ENCODE peak calls at places on chromosomes 13 and 19, in six cellular contexts. D is hypothalamus, S is AG10803, V is heart right ventricle, F is AG08395, L is NCI-H1105. M is an unnamed sample.

GRCh38 chr19:19537321-19538048 is 580 bp upstream of the CILP2 start:
- DNase-seq in L (no peak), F (no peak), V (no peak), S (no peak), D (no peak), M (no peak)

GRCh38 chr19:38729653-38730469 is 14.4 kb downstream of the CAPN12 start:
- DNase-seq in F (peak), S (peak), L (peak), V (peak), D (no peak), M (no peak)

GRCh38 chr13:79593611-79594275 is 112.8 kb downstream of the NDFIP2 start:
- DNase-seq in F (peak), L (no peak), D (no peak), S (peak), V (no peak), M (no peak)

GRCh38 chr13:75050419-75051066 is 431.4 kb downstream of the TBC1D4 start:
- DNase-seq in S (peak), L (no peak), V (no peak), F (peak), D (no peak), M (no peak)

GRCh38 chr19:13089857-13090507 is 12.7 kb downstream of the LYL1 start:
- DNase-seq in V (no peak), L (no peak), S (no peak), D (no peak), F (no peak), M (no peak)

GRCh38 chr13:20400774-20401173 is 124.9 kb downstream of the CRYL1 start:
- DNase-seq in L (no peak), S (peak), F (peak), V (no peak), D (no peak), M (no peak)

GRCh38 chr19:46133101-46133627 is 8.7 kb upstream of the IGFL3 start:
- DNase-seq in F (peak), V (no peak), L (peak), S (peak), D (no peak), M (peak)

GRCh38 chr19:43466793-43467192 is 1.4 kb upstream of the LYPD3 start:
- DNase-seq in L (no peak), V (no peak), S (no peak), F (no peak), D (no peak), M (no peak)

GRCh38 chr13:42181381-42181953 is 90.5 kb upstream of the AKAP11 start:
- DNase-seq in D (no peak), V (peak), L (peak), F (no peak), S (peak), M (no peak)

GRCh38 chr19:18388328-18389094 is 2.6 kb downstream of the GDF15 start:
- DNase-seq in V (peak), S (peak), L (peak), F (peak), D (peak), M (peak)

GRCh38 chr13:65959305-65959704 is 1270.8 kb downstream of the PCDH9 start:
- DNase-seq in D (no peak), F (no peak), L (no peak), V (no peak), S (peak), M (no peak)

GRCh38 chr13:74162782-74163181 is 28.6 kb upstream of the KLF12 start:
- DNase-seq in L (no peak), V (no peak), S (no peak), F (no peak), D (no peak), M (no peak)

GRCh38 chr13:106083620-106084350 is 451.7 kb downstream of the EFNB2 start:
- DNase-seq in S (peak), L (no peak), D (no peak), V (no peak), F (peak), M (no peak)

GRCh38 chr19:15508035-15508710 is at the start of gene CYP4F22:
- DNase-seq in F (no peak), D (no peak), S (no peak), V (peak), L (no peak), M (no peak)

GRCh38 chr19:34120846-34121639 is 51.3 kb upstream of the LSM14A start:
- DNase-seq in F (peak), S (peak), V (no peak), D (no peak), L (no peak), M (no peak)

GRCh38 chr19:53365899-53366493 is 491 bp downstream of the ZNF525 start:
- DNase-seq in D (no peak), S (peak), L (peak), F (peak), V (peak), M (peak)

GRCh38 chr19:39408392-39409206 is 2.0 kb downstream of the ZFP36 start:
- DNase-seq in S (peak), D (no peak), V (no peak), L (peak), F (no peak), M (no peak)

GRCh38 chr13:49625392-49626137 is 2.7 kb upstream of the ARL11 start:
- DNase-seq in V (peak), F (peak), D (no peak), S (no peak), L (no peak), M (no peak)

GRCh38 chr19:46299004-46299509 is 2.2 kb downstream of the HIF3A start:
- DNase-seq in S (peak), L (peak), D (peak), F (peak), V (peak), M (peak)

GRCh38 chr19:56162258-56162657 is 13.6 kb upstream of the GALP start:
- DNase-seq in S (no peak), F (no peak), V (no peak), D (no peak), L (no peak), M (no peak)

GRCh38 chr19:48495391-48495790 is 16.2 kb downstream of the LMTK3 start:
- DNase-seq in L (no peak), V (no peak), F (no peak), D (no peak), S (peak), M (no peak)

GRCh38 chr13:75135325-75135825 is 346.6 kb downstream of the TBC1D4 start:
- DNase-seq in F (peak), S (peak), D (no peak), L (no peak), V (no peak), M (no peak)

GRCh38 chr13:43273362-43273761 is 250.0 kb downstream of the DNAJC15 start:
- DNase-seq in F (no peak), S (peak), L (no peak), D (no peak), V (no peak), M (no peak)

GRCh38 chr13:60617863-60618733 is 221.1 kb downstream of the TDRD3 start:
- DNase-seq in V (no peak), L (no peak), F (peak), S (peak), D (no peak), M (no peak)

GRCh38 chr13:32247887-32248286 is 67.3 kb downstream of the ZAR1L start:
- DNase-seq in V (no peak), S (no peak), D (no peak), L (no peak), F (no peak), M (no peak)

GRCh38 chr19:43525836-43526771 is 897 bp downstream of the ETHE1 start:
- DNase-seq in L (no peak), D (no peak), F (peak), V (no peak), S (no peak), M (no peak)

GRCh38 chr19:32178841-32179410 is 166.5 kb upstream of the ZNF507 start:
- DNase-seq in V (no peak), F (no peak), L (no peak), S (no peak), D (no peak), M (no peak)

GRCh38 chr19:56683119-56683518 is 11.6 kb upstream of the ZNF835 start:
- DNase-seq in L (no peak), D (no peak), V (no peak), S (no peak), F (no peak), M (no peak)

GRCh38 chr19:19120308-19121156 is 17.7 kb downstream of the TMEM161A start:
- DNase-seq in L (no peak), F (peak), S (peak), D (no peak), V (peak), M (no peak)

GRCh38 chr13:106533940-106534843 is 1.3 kb downstream of the EFNB2 start:
- DNase-seq in F (peak), L (peak), S (peak), V (peak), D (peak), M (no peak)

GRCh38 chr19:17409990-17410389 is 4.6 kb upstream of the BST2 start:
- DNase-seq in L (no peak), S (peak), F (no peak), V (no peak), D (no peak), M (no peak)

GRCh38 chr13:97468331-97468730 is 34.4 kb downstream of the RAP2A start:
- DNase-seq in S (peak), F (no peak), V (no peak), D (no peak), L (no peak), M (no peak)

GRCh38 chr19:3785464-3785937 is 680 bp downstream of the MATK start:
- DNase-seq in D (no peak), L (no peak), S (no peak), V (no peak), F (no peak), M (peak)

GRCh38 chr19:5321851-5322681 is 18.5 kb downstream of the PTPRS start:
- DNase-seq in D (no peak), F (no peak), V (no peak), S (no peak), L (no peak), M (peak)

GRCh38 chr13:102028846-102029245 is 373.0 kb downstream of the FGF14 start:
- DNase-seq in L (peak), F (no peak), V (no peak), S (no peak), D (no peak), M (no peak)

M was measured in occipital lobe.